ENCODE peak calls at places on chromosomes 12 and 14, in eight cellular contexts. S, J, T, N, V, L, A and Q are unnamed samples.

GRCh38 chr14:93980464-93981201 is 4.3 kb upstream of the ASB2 start:
- DNase-seq in S (peak; percentile 96), J (no peak), T (no peak), N (no peak), V (peak; percentile 60), L (no peak), A (no peak), Q (no peak)

GRCh38 chr12:7450667-7451066 is 6.7 kb upstream of the CD163L1 start:
- DNase-seq in S (no peak), J (no peak), T (no peak), N (no peak), V (no peak), L (no peak), A (peak; percentile 46), Q (no peak)

GRCh38 chr12:90203556-90203955 is 494.9 kb upstream of the ATP2B1 start:
- DNase-seq in S (no peak), J (no peak), T (no peak), N (no peak), V (no peak), L (no peak), A (no peak), Q (no peak)

GRCh38 chr14:86961106-86961716 is 1031.8 kb downstream of the GALC start:
- DNase-seq in S (no peak), J (peak; percentile 5), T (no peak), N (peak; percentile 29), V (no peak), L (no peak), A (peak; percentile 9), Q (no peak)

GRCh38 chr14:24398943-24399801 is at the start of gene NYNRIN:
- DNase-seq in S (peak; percentile 82), J (peak; percentile 51), T (peak; percentile 69), N (peak; percentile 87), V (peak; percentile 62), L (peak; percentile 40), A (no peak), Q (no peak)

GRCh38 chr14:40394634-40395340 is 962.6 kb upstream of the FBXO33 start:
- DNase-seq in S (no peak), J (no peak), T (no peak), N (no peak), V (no peak), L (no peak), A (no peak), Q (no peak)

GRCh38 chr14:103074699-103075341 is 9.2 kb upstream of the LBHD2 start:
- DNase-seq in S (peak; percentile 83), J (peak; percentile 62), T (peak; percentile 38), N (peak; percentile 41), V (peak; percentile 77), L (peak; percentile 74), A (peak; percentile 70), Q (no peak)

GRCh38 chr12:10716704-10717315 is 6.3 kb downstream of the YBX3 start:
- DNase-seq in S (peak; percentile 90), J (no peak), T (peak; percentile 79), N (no peak), V (peak; percentile 70), L (peak; percentile 73), A (no peak), Q (peak; percentile 78)

GRCh38 chr12:76259660-76260389 is 88.4 kb downstream of the BBS10 start:
- DNase-seq in S (no peak), J (no peak), T (no peak), N (no peak), V (no peak), L (no peak), A (no peak), Q (no peak)

GRCh38 chr12:63844391-63845341 is at the start of gene SRGAP1:
- DNase-seq in S (peak; percentile 86), J (peak; percentile 27), T (peak; percentile 79), N (peak; percentile 44), V (peak; percentile 62), L (peak; percentile 52), A (peak; percentile 44), Q (peak; percentile 50)

GRCh38 chr12:93109794-93110203 is 180.7 kb upstream of the EEA1 start:
- DNase-seq in S (no peak), J (no peak), T (peak; percentile 55), N (no peak), V (no peak), L (no peak), A (no peak), Q (no peak)

GRCh38 chr12:2288001-2288400 is 235.2 kb downstream of the CACNA1C start:
- DNase-seq in S (no peak), J (no peak), T (no peak), N (no peak), V (peak; percentile 28), L (no peak), A (no peak), Q (no peak)

GRCh38 chr14:92540472-92541048 is 27.0 kb downstream of the RIN3 start:
- DNase-seq in S (peak; percentile 98), J (no peak), T (peak; percentile 93), N (peak; percentile 30), V (peak; percentile 89), L (peak; percentile 64), A (no peak), Q (peak; percentile 87)

GRCh38 chr12:53862831-53863230 is 75.8 kb upstream of the HOXC13 start:
- DNase-seq in S (no peak), J (no peak), T (no peak), N (no peak), V (no peak), L (no peak), A (no peak), Q (no peak)

GRCh38 chr12:71135812-71136176 is 22.0 kb downstream of the TSPAN8 start:
- DNase-seq in S (no peak), J (no peak), T (no peak), N (no peak), V (no peak), L (no peak), A (no peak), Q (no peak)

DNA sequence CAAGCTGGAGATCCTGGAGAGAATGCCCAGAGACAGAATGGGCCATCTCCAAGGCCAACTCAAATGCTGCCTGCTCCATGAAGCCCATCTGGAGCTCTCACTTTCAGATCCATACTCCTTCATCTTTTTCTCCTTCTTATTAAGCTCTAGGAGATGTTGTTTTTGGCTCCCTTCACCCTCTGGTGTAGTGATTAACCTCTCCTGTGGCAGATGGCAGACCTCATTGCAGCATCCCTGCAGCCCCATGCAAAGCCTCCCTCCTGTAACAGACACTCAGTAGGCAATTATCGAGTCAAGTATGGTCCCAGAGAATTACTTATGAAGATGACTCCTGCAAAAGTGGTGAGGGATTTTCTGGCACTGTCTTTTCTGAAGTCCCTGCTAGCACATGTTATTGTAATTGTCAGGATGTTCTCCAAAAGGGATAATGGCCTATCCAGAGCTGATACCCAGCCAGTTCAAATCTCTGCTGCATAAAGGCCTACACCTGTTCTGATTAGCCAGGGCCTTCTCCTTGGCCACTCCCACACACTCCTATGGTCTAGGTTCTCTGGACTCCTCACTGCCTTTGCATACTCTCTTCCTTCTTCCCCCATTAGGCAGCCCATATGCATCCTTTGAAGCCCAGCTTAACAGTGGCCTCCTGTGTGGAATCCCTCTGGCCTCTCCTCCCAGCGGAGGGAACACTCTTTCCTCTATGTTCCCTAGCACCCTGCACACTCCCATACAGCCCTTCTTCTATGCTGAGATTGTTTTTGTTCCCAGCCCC is 43.7 kb upstream of the MDM1 start:
- DNase-seq in S (no peak), J (no peak), T (no peak), N (no peak), V (no peak), L (no peak), A (no peak), Q (no peak)
- TF ChIP-seq EP300 in S (no peak), J (no peak), T (no peak), N (no peak), V (no peak), L (no peak), A (no peak), Q (no peak)

GRCh38 chr14:21234112-21234511 is 35.1 kb downstream of the HNRNPC start:
- DNase-seq in S (no peak), J (no peak), T (no peak), N (no peak), V (no peak), L (no peak), A (no peak), Q (no peak)
- TF ChIP-seq EP300 in S (no peak), J (no peak), T (no peak), N (no peak), V (no peak), L (no peak), A (no peak), Q (no peak)

DNA sequence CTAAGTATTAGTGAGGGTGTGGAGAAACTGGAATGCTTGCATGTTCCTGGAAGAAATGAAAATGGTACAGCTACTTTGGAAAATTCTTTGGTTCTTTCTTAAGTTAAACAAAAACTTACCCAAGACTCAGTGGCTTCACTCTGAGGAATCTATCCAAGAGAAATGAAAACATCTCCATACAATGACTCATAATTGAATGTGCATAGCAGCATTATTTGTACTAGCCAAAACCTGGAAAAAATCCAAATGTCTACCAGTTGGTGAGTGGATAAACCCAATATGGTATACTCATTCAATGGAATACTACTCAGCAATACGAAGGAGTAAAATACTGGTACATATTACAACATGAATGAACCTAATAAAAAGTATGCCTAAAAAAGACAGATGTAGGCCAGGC is 18.0 kb upstream of the CRACR2A start:
- DNase-seq in S (no peak), J (no peak), T (no peak), N (no peak), V (no peak), L (no peak), A (no peak), Q (no peak)
- TF ChIP-seq EP300 in S (no peak), J (no peak), T (no peak), N (no peak), V (no peak), L (no peak), A (no peak), Q (no peak)

GRCh38 chr12:106499628-106500027 is 83.2 kb upstream of the RFX4 start:
- DNase-seq in S (no peak), J (no peak), T (no peak), N (no peak), V (no peak), L (no peak), A (no peak), Q (no peak)

GRCh38 chr12:106493531-106493930 is 89.3 kb upstream of the RFX4 start:
- DNase-seq in S (no peak), J (no peak), T (no peak), N (peak; percentile 26), V (no peak), L (no peak), A (peak; percentile 71), Q (no peak)

GRCh38 chr12:106495354-106495965 is 87.3 kb upstream of the RFX4 start:
- DNase-seq in S (no peak), J (no peak), T (no peak), N (no peak), V (no peak), L (no peak), A (no peak), Q (no peak)

GRCh38 chr12:106492893-106493292 is 89.9 kb upstream of the RFX4 start:
- DNase-seq in S (no peak), J (no peak), T (no peak), N (no peak), V (no peak), L (no peak), A (no peak), Q (no peak)

GRCh38 chr12:106498056-106498455 is 84.7 kb upstream of the RFX4 start:
- DNase-seq in S (no peak), J (no peak), T (no peak), N (no peak), V (no peak), L (no peak), A (no peak), Q (no peak)
- TF ChIP-seq EP300 in S (no peak), J (no peak), T (no peak), N (no peak), V (no peak), L (no peak), A (no peak), Q (no peak)